ENCODE peak calls at places on chromosome 16, in seven cellular contexts. C, I, B, E, S, X and P are unnamed samples.

GRCh38 chr16:30031477-30031918 is 427 bp upstream of the TLCD3B start:
- DNase-seq in B (no peak), I (no peak), E (no peak), X (no peak), S (no peak), C (no peak), P (no peak)

GRCh38 chr16:81705261-81705660 is 73.8 kb upstream of the PLCG2 start:
- DNase-seq in E (no peak), X (no peak), B (no peak), C (no peak), S (no peak), I (no peak), P (no peak)

GRCh38 chr16:57166951-57167350 is 18.9 kb downstream of the PSME3IP1 start:
- DNase-seq in E (no peak), C (no peak), X (no peak), S (peak), B (no peak), I (no peak), P (no peak)

GRCh38 chr16:54422159-54422558 is 135.6 kb upstream of the IRX3 start:
- DNase-seq in C (no peak), S (no peak), I (no peak), E (peak), B (no peak), X (no peak), P (no peak)

GRCh38 chr16:57371494-57372371 is 557 bp upstream of the CX3CL1 start:
- DNase-seq in S (no peak), B (no peak), X (no peak), I (no peak), C (no peak), E (no peak), P (no peak)

GRCh38 chr16:66682271-66682670 is 14.3 kb downstream of the CMTM4 start:
- DNase-seq in I (no peak), X (no peak), B (no peak), C (no peak), S (no peak), E (no peak), P (no peak)

GRCh38 chr16:55048745-55049144 is 118.1 kb downstream of the IRX5 start:
- DNase-seq in E (no peak), C (no peak), S (no peak), B (no peak), X (no peak), I (no peak), P (no peak)

GRCh38 chr16:62732101-62732500 is 695.9 kb upstream of the CDH8 start:
- DNase-seq in X (no peak), B (no peak), E (no peak), C (no peak), I (no peak), S (no peak), P (no peak)

GRCh38 chr16:10668322-10669045 is 26.2 kb downstream of the TEKT5 start:
- DNase-seq in C (no peak), B (no peak), S (no peak), I (peak), E (no peak), X (no peak), P (no peak)

GRCh38 chr16:48526058-48526957 is 83.7 kb downstream of the N4BP1 start:
- DNase-seq in C (no peak), I (no peak), B (peak), S (peak), E (no peak), X (no peak), P (no peak)

GRCh38 chr16:69444873-69445517 is 20.6 kb downstream of the CYB5B start:
- DNase-seq in X (no peak), B (no peak), I (no peak), E (no peak), C (no peak), S (no peak), P (no peak)

GRCh38 chr16:48235556-48236136 is 8.5 kb upstream of the LONP2 start:
- DNase-seq in S (no peak), C (no peak), X (no peak), B (no peak), E (no peak), I (no peak), P (no peak)

GRCh38 chr16:29962344-29962994 is 590 bp downstream of the TMEM219 start:
- DNase-seq in E (peak), X (no peak), S (peak), B (no peak), C (no peak), I (peak), P (no peak)

GRCh38 chr16:51532551-51532950 is 381.5 kb upstream of the SALL1 start:
- DNase-seq in B (no peak), S (peak), E (no peak), I (no peak), X (no peak), C (no peak), P (no peak)

GRCh38 chr16:13795131-13795530 is 124.8 kb upstream of the ERCC4 start:
- DNase-seq in E (peak), X (no peak), B (no peak), S (no peak), C (no peak), I (no peak), P (no peak)

GRCh38 chr16:87344931-87345631 is 27.9 kb upstream of the C16orf95 start:
- DNase-seq in B (no peak), E (no peak), I (no peak), C (no peak), S (no peak), X (no peak), P (no peak)

GRCh38 chr16:87552772-87553171 is 49.5 kb upstream of the JPH3 start:
- DNase-seq in C (no peak), E (no peak), S (peak), I (no peak), X (no peak), B (no peak), P (no peak)

GRCh38 chr16:83058376-83058775 is 431.6 kb downstream of the CDH13 start:
- DNase-seq in E (no peak), I (no peak), S (no peak), C (no peak), B (no peak), X (no peak), P (no peak)

GRCh38 chr16:88686062-88686438 is 257 bp downstream of the SNAI3 start:
- DNase-seq in E (no peak), B (no peak), I (peak), S (no peak), X (no peak), C (no peak), P (no peak)

GRCh38 chr16:82660078-82660645 is 33.4 kb downstream of the CDH13 start:
- DNase-seq in S (peak), X (no peak), C (no peak), E (no peak), I (no peak), B (no peak), P (no peak)

GRCh38 chr16:57147381-57148191 is 38.3 kb downstream of the PSME3IP1 start:
- DNase-seq in S (no peak), E (no peak), B (no peak), X (no peak), I (peak), C (no peak), P (no peak)

GRCh38 chr16:16121185-16121727 is 102.0 kb downstream of the ABCC6 start:
- DNase-seq in C (no peak), X (no peak), B (no peak), E (no peak), S (no peak), I (no peak), P (no peak)

GRCh38 chr16:30907064-30907463 is 10.7 kb downstream of the CTF1 start:
- DNase-seq in C (no peak), I (no peak), B (no peak), E (no peak), S (no peak), X (no peak), P (no peak)

GRCh38 chr16:66979011-66979717 is 9.2 kb upstream of the CES4A start:
- DNase-seq in S (no peak), X (no peak), C (peak), E (peak), I (no peak), B (no peak), P (no peak)

DNA sequence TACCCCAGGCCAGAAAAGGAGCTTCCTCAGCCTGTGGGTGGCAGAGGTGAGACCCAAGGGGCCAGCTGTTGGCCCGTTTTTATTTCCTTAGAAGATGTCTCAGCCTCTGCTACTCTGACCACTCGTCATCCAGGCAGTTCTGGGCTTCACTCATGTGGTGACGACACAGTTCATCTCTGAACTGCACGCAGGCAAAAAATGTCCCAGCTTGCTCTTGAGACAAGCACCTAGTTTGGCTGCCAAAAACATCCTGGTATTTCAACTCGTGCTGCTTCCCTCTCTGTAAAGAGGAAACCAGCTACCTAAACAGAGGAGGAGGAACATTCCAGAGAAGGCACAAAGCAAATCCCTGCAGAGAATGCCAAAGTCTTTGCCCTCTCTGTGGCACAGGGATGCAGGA is 125.7 kb downstream of the XYLT1 start:
- DNase-seq in B (no peak), X (no peak), S (no peak), I (no peak), C (peak), E (peak), P (peak)
- TF ChIP-seq CTCF in B (no peak), X (no peak), S (no peak), I (no peak), C (no peak), E (no peak), P (no peak)

GRCh38 chr16:86042996-86043725 is 144.2 kb downstream of the IRF8 start:
- DNase-seq in S (no peak), C (no peak), E (peak), X (no peak), B (no peak), I (no peak), P (no peak)

GRCh38 chr16:86045601-86045971 is 146.6 kb downstream of the IRF8 start:
- DNase-seq in S (no peak), I (no peak), C (no peak), E (no peak), X (no peak), B (no peak), P (no peak)

GRCh38 chr16:86044881-86045600 is 146.1 kb downstream of the IRF8 start:
- DNase-seq in E (peak), B (no peak), S (no peak), I (no peak), X (no peak), C (no peak), P (no peak)

GRCh38 chr16:86046026-86046713 is 147.2 kb downstream of the IRF8 start:
- DNase-seq in C (no peak), E (no peak), X (no peak), S (no peak), I (no peak), B (no peak), P (no peak)

DNA sequence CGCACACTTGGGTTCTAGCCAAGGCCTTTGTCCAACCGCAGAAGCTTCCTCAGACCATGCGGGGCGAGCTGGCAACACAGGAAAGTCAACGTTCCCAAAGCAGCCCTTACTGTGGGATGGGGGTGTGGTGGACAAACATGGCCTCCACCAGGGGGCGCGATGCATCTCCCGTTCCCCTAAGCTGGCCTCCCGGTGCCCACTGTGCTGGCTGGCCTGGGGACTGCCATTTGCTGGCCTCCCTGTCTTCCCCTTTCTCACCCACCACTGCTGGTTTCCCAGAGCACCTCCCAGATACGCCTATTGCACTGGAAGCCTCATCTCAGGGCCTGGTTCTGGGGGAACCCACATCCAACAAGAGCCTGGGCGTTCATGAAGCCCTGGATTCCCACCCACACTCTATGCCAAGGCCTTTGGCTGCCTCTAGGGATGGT is 145.3 kb downstream of the IRF8 start:
- DNase-seq in X (peak), I (peak), S (no peak), B (no peak), C (no peak), E (peak), P (peak)
- TF ChIP-seq CTCF in X (no peak), I (peak), S (peak), B (peak), C (peak), E (no peak), P (peak)

DNA sequence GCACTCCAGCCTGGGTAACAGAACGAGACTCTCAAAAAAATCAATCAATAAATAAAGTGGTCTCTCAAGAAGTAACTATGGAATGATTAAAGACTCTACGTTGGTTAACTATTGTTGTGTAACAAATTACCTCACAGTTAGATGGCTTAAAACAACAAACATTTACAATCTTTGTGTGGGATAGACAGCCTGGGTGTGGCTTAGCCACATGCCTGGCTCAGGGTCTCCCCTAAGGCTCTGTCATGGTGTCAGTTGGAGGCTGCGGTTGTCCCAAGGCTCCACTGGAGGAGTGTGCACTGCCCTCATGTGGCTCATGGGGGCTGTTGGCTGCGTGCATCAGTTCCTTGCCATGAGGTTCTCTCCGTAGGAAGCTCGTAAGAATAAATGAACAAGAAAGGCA is 294.5 kb downstream of the SNX29 start:
- DNase-seq in S (peak), I (peak), B (no peak), C (no peak), X (no peak), E (no peak), P (no peak)
- TF ChIP-seq CTCF in S (no peak), I (peak), B (no peak), C (no peak), X (no peak), E (no peak), P (no peak)

GRCh38 chr16:2512920-2513404 is 790 bp upstream of the ATP6V0C start:
- DNase-seq in B (no peak), C (peak), X (no peak), I (no peak), S (no peak), E (no peak), P (peak)
- TF ChIP-seq CTCF in B (peak), C (no peak), X (no peak), I (no peak), S (no peak), E (no peak), P (no peak)

DNA sequence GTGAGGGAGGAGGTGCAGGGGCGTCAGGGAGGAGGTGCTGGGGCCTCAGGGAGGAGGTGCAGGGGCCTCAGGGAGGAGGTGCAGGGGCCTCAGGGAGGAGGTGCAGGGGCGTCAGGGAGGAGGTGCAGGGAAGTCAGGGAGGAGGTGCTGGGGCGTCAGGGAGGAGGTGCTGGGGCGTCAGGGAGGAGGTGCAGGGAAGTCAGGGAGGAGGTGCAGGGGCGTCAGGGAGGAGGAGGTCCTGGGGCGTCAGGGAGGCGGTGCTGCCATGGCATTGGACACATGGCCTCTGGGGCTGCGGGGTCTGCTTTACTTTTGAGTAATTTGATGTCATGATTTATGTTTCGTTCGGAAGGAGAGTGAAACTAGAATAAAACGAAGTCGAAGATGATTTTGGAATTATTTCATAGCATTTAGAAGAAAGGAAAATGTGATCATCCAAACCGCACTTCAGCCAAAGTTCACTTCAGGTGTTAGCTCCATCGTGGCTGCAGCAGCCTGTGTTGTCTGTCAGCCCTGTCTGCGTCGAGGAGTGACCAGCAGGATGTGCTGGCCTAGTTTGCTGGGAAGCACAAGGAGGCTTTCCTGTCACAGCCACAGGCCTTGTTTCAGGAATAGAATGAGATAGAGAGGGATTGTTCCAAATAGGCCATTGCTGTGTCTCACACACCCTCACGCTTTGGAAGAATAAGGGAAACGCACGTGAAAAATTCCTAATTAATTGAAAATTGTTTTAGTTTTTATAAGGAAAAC is 42.8 kb downstream of the RAB11FIP3 start:
- DNase-seq in E (no peak), X (no peak), B (no peak), I (peak), S (no peak), C (no peak), P (no peak)
- TF ChIP-seq CTCF in E (no peak), X (no peak), B (no peak), I (no peak), S (no peak), C (no peak), P (no peak)

GRCh38 chr16:8936421-8936820 is 27.3 kb downstream of the USP7 start:
- DNase-seq in X (no peak), I (peak), S (peak), C (no peak), E (no peak), B (no peak), P (peak)
- TF ChIP-seq CTCF in X (no peak), I (no peak), S (peak), C (peak), E (no peak), B (peak), P (peak)

DNA sequence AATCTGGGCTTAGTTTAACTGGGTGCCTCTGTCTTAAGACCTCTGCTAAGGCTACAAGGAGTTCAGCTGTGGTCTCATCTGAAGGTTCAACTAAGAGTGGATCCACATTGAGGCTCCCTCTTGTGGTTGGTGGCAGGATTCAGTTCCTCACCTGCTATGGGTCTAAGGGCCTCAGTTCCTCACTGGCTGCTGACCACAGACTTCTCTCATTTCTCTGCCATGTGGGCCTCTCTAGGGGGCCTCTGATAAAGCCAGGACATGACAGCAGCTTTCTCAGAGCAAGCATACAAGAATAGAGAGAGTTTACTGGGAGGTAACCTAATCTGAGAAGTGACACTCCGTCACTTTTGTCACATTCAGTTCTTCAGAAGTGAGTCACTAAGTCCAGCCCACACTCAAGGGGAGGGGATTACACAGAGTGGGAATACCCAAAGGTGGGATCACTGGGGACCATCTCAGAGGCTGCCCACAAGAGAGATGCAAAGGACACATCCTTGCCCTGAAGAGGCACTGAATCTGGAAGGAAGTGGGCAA is 19.2 kb upstream of the ABAT start:
- DNase-seq in I (peak), B (peak), X (no peak), E (no peak), C (no peak), S (peak), P (no peak)
- TF ChIP-seq CTCF in I (peak), B (peak), X (no peak), E (no peak), C (peak), S (peak), P (no peak)

GRCh38 chr16:27596411-27596810 is 46.5 kb downstream of the KATNIP start:
- DNase-seq in I (no peak), X (no peak), B (no peak), S (no peak), C (no peak), E (no peak), P (no peak)
- TF ChIP-seq CTCF in I (no peak), X (no peak), B (no peak), S (no peak), C (no peak), E (no peak), P (no peak)

GRCh38 chr16:4378202-4378666 is 6.6 kb downstream of the VASN start:
- DNase-seq in C (no peak), I (no peak), B (no peak), E (peak), S (no peak), X (no peak), P (no peak)

GRCh38 chr16:4379001-4379688 is 7.5 kb downstream of the VASN start:
- DNase-seq in S (no peak), C (no peak), I (no peak), E (no peak), B (no peak), X (no peak), P (no peak)

GRCh38 chr16:4376126-4376819 is 4.6 kb downstream of the VASN start:
- DNase-seq in S (no peak), B (no peak), X (no peak), E (peak), C (peak), I (no peak), P (no peak)

GRCh38 chr16:4376820-4377572 is 5.3 kb downstream of the VASN start:
- DNase-seq in I (no peak), S (no peak), B (no peak), X (no peak), C (no peak), E (no peak), P (no peak)

GRCh38 chr16:4377573-4378146 is 6.0 kb downstream of the VASN start:
- DNase-seq in S (no peak), E (no peak), B (no peak), X (no peak), C (no peak), I (no peak), P (no peak)
- TF ChIP-seq CTCF in S (peak), E (no peak), B (no peak), X (no peak), C (no peak), I (no peak), P (no peak)